ENCODE peak calls at places on chromosomes 4 and X, in nine cellular contexts. One of them, this sample, is unnamed.

GRCh38 chrX:124737771-124738170 is 391.4 kb downstream of the SH2D1A start:
- DNase-seq in uterus: no peak
- DNase-seq in astrocyte: no peak
- DNase-seq in spleen: no peak
- DNase-seq in cardiac muscle cell: peak; percentile 6
- DNase-seq in OCI-LY7: no peak
- DNase-seq in fibroblast of lung: no peak
- DNase-seq in right lobe of liver: no peak
- DNase-seq in adrenal gland: no peak
- DNase-seq in this sample: no peak

GRCh38 chrX:48835524-48836329 is at the start of gene PCSK1N:
- DNase-seq in uterus: no peak
- DNase-seq in astrocyte: no peak
- DNase-seq in spleen: no peak
- DNase-seq in cardiac muscle cell: no peak
- DNase-seq in OCI-LY7: no peak
- DNase-seq in fibroblast of lung: peak; percentile 18
- DNase-seq in right lobe of liver: no peak
- DNase-seq in adrenal gland: no peak
- DNase-seq in this sample: no peak

GRCh38 chr4:55765070-55765469 is 54.5 kb upstream of the EXOC1L start:
- DNase-seq in uterus: no peak
- DNase-seq in astrocyte: no peak
- DNase-seq in spleen: no peak
- DNase-seq in cardiac muscle cell: no peak
- DNase-seq in OCI-LY7: no peak
- DNase-seq in fibroblast of lung: no peak
- DNase-seq in right lobe of liver: no peak
- DNase-seq in adrenal gland: no peak
- DNase-seq in this sample: no peak

GRCh38 chr4:135277116-135277979 is 1075.8 kb upstream of the PABPC4L start:
- DNase-seq in uterus: no peak
- DNase-seq in astrocyte: peak; percentile 92
- DNase-seq in spleen: no peak
- DNase-seq in cardiac muscle cell: no peak
- DNase-seq in OCI-LY7: no peak
- DNase-seq in fibroblast of lung: peak; percentile 94
- DNase-seq in right lobe of liver: no peak
- DNase-seq in adrenal gland: no peak
- DNase-seq in this sample: no peak

GRCh38 chr4:155828628-155829027 is 37.4 kb downstream of the ASIC5 start:
- DNase-seq in uterus: no peak
- DNase-seq in astrocyte: peak; percentile 73
- DNase-seq in spleen: no peak
- DNase-seq in cardiac muscle cell: no peak
- DNase-seq in OCI-LY7: no peak
- DNase-seq in fibroblast of lung: peak; percentile 73
- DNase-seq in right lobe of liver: no peak
- DNase-seq in adrenal gland: no peak
- DNase-seq in this sample: no peak

GRCh38 chr4:159027535-159027934 is 75.3 kb upstream of the RAPGEF2 start:
- DNase-seq in uterus: no peak
- DNase-seq in astrocyte: no peak
- DNase-seq in spleen: no peak
- DNase-seq in cardiac muscle cell: no peak
- DNase-seq in OCI-LY7: no peak
- DNase-seq in fibroblast of lung: peak; percentile 27
- DNase-seq in right lobe of liver: no peak
- DNase-seq in adrenal gland: no peak
- DNase-seq in this sample: no peak

GRCh38 chr4:3205995-3206394 is 43.0 kb upstream of the MSANTD1 start:
- DNase-seq in uterus: no peak
- DNase-seq in astrocyte: no peak
- DNase-seq in spleen: no peak
- DNase-seq in cardiac muscle cell: no peak
- DNase-seq in OCI-LY7: no peak
- DNase-seq in fibroblast of lung: no peak
- DNase-seq in right lobe of liver: peak; percentile 56
- DNase-seq in adrenal gland: no peak
- DNase-seq in this sample: no peak

GRCh38 chrX:96436105-96436504 is 248.5 kb upstream of the DIAPH2 start:
- DNase-seq in uterus: no peak
- DNase-seq in astrocyte: peak; percentile 55
- DNase-seq in spleen: no peak
- DNase-seq in cardiac muscle cell: no peak
- DNase-seq in OCI-LY7: no peak
- DNase-seq in fibroblast of lung: peak; percentile 70
- DNase-seq in right lobe of liver: no peak
- DNase-seq in adrenal gland: no peak
- DNase-seq in this sample: peak; percentile 24

GRCh38 chrX:18424482-18425198 is 768 bp upstream of the CDKL5 start:
- DNase-seq in uterus: peak; percentile 22
- DNase-seq in astrocyte: peak; percentile 31
- DNase-seq in spleen: peak; percentile 83
- DNase-seq in cardiac muscle cell: peak; percentile 53
- DNase-seq in OCI-LY7: peak; percentile 68
- DNase-seq in fibroblast of lung: peak; percentile 46
- DNase-seq in right lobe of liver: peak; percentile 22
- DNase-seq in adrenal gland: peak; percentile 10
- DNase-seq in this sample: no peak

GRCh38 chrX:9940397-9940796 is 26.8 kb upstream of the CLDN34 start:
- DNase-seq in uterus: no peak
- DNase-seq in astrocyte: peak; percentile 93
- DNase-seq in spleen: no peak
- DNase-seq in cardiac muscle cell: no peak
- DNase-seq in OCI-LY7: no peak
- DNase-seq in fibroblast of lung: peak; percentile 94
- DNase-seq in right lobe of liver: no peak
- DNase-seq in adrenal gland: no peak
- DNase-seq in this sample: no peak

GRCh38 chrX:134006484-134007161 is 21.2 kb upstream of the GPC3 start:
- DNase-seq in uterus: no peak
- DNase-seq in astrocyte: no peak
- DNase-seq in spleen: no peak
- DNase-seq in cardiac muscle cell: no peak
- DNase-seq in OCI-LY7: no peak
- DNase-seq in fibroblast of lung: no peak
- DNase-seq in right lobe of liver: no peak
- DNase-seq in adrenal gland: no peak
- DNase-seq in this sample: no peak
- H3K4me1 ChIP-seq in uterus: no peaks in the 10 kb centered on the region
- H3K4me1 ChIP-seq in astrocyte: no peaks in the 10 kb centered on the region
- H3K4me1 ChIP-seq in spleen: no peaks in the 10 kb centered on the region
- H3K4me1 ChIP-seq in cardiac muscle cell: peaks cover 20% of the 10 kb centered on the region
- H3K4me1 ChIP-seq in OCI-LY7: no peaks in the 10 kb centered on the region
- H3K4me1 ChIP-seq in fibroblast of lung: no peaks in the 10 kb centered on the region
- H3K4me1 ChIP-seq in right lobe of liver: no peaks in the 10 kb centered on the region
- H3K4me1 ChIP-seq in adrenal gland: no peaks in the 10 kb centered on the region
- H3K4me1 ChIP-seq in this sample: peaks cover 16% of the 10 kb centered on the region

GRCh38 chr4:99349338-99349737 is 3.2 kb downstream of the ADH1C start:
- DNase-seq in uterus: no peak
- DNase-seq in astrocyte: no peak
- DNase-seq in spleen: no peak
- DNase-seq in cardiac muscle cell: no peak
- DNase-seq in OCI-LY7: no peak
- DNase-seq in fibroblast of lung: no peak
- DNase-seq in right lobe of liver: no peak
- DNase-seq in adrenal gland: no peak
- DNase-seq in this sample: no peak

GRCh38 chr4:99352602-99353580 is at the start of gene ADH1C:
- DNase-seq in uterus: no peak
- DNase-seq in astrocyte: no peak
- DNase-seq in spleen: no peak
- DNase-seq in cardiac muscle cell: no peak
- DNase-seq in OCI-LY7: no peak
- DNase-seq in fibroblast of lung: no peak
- DNase-seq in right lobe of liver: no peak
- DNase-seq in adrenal gland: no peak
- DNase-seq in this sample: no peak

GRCh38 chr4:99356992-99357391 is 4.4 kb upstream of the ADH1C start:
- DNase-seq in uterus: no peak
- DNase-seq in astrocyte: no peak
- DNase-seq in spleen: no peak
- DNase-seq in cardiac muscle cell: no peak
- DNase-seq in OCI-LY7: no peak
- DNase-seq in fibroblast of lung: no peak
- DNase-seq in right lobe of liver: no peak
- DNase-seq in adrenal gland: no peak
- DNase-seq in this sample: no peak

GRCh38 chr4:99351487-99351886 is 1.1 kb downstream of the ADH1C start:
- DNase-seq in uterus: no peak
- DNase-seq in astrocyte: no peak
- DNase-seq in spleen: no peak
- DNase-seq in cardiac muscle cell: no peak
- DNase-seq in OCI-LY7: no peak
- DNase-seq in fibroblast of lung: no peak
- DNase-seq in right lobe of liver: no peak
- DNase-seq in adrenal gland: no peak
- DNase-seq in this sample: no peak
- H3K4me1 ChIP-seq in uterus: no peaks in the 10 kb centered on the region
- H3K4me1 ChIP-seq in astrocyte: no peaks in the 10 kb centered on the region
- H3K4me1 ChIP-seq in spleen: no peaks in the 10 kb centered on the region
- H3K4me1 ChIP-seq in cardiac muscle cell: no peaks in the 10 kb centered on the region
- H3K4me1 ChIP-seq in OCI-LY7: no peaks in the 10 kb centered on the region
- H3K4me1 ChIP-seq in fibroblast of lung: no peaks in the 10 kb centered on the region
- H3K4me1 ChIP-seq in right lobe of liver: no peaks in the 10 kb centered on the region
- H3K4me1 ChIP-seq in adrenal gland: no peaks in the 10 kb centered on the region
- H3K4me1 ChIP-seq in this sample: no peaks in the 10 kb centered on the region

GRCh38 chrX:79263550-79263949 is 103.6 kb downstream of the ITM2A start:
- DNase-seq in uterus: no peak
- DNase-seq in astrocyte: no peak
- DNase-seq in spleen: no peak
- DNase-seq in cardiac muscle cell: no peak
- DNase-seq in OCI-LY7: no peak
- DNase-seq in fibroblast of lung: no peak
- DNase-seq in right lobe of liver: no peak
- DNase-seq in adrenal gland: no peak
- DNase-seq in this sample: no peak
- H3K4me1 ChIP-seq in uterus: no peaks in the 10 kb centered on the region
- H3K4me1 ChIP-seq in astrocyte: no peaks in the 10 kb centered on the region
- H3K4me1 ChIP-seq in spleen: no peaks in the 10 kb centered on the region
- H3K4me1 ChIP-seq in cardiac muscle cell: no peaks in the 10 kb centered on the region
- H3K4me1 ChIP-seq in OCI-LY7: peaks cover 20% of the 10 kb centered on the region
- H3K4me1 ChIP-seq in fibroblast of lung: no peaks in the 10 kb centered on the region
- H3K4me1 ChIP-seq in right lobe of liver: no peaks in the 10 kb centered on the region
- H3K4me1 ChIP-seq in adrenal gland: no peaks in the 10 kb centered on the region
- H3K4me1 ChIP-seq in this sample: no peaks in the 10 kb centered on the region

GRCh38 chr4:82372502-82372873 is 1.3 kb downstream of the HNRNPD start:
- DNase-seq in uterus: no peak
- DNase-seq in astrocyte: peak; percentile 15
- DNase-seq in spleen: peak; percentile 79
- DNase-seq in cardiac muscle cell: peak; percentile 75
- DNase-seq in OCI-LY7: peak; percentile 63
- DNase-seq in fibroblast of lung: no peak
- DNase-seq in right lobe of liver: no peak
- DNase-seq in adrenal gland: peak; percentile 59
- DNase-seq in this sample: peak; percentile 60
- H3K4me1 ChIP-seq in uterus: peaks cover 5% of the 10 kb centered on the region
- H3K4me1 ChIP-seq in astrocyte: peaks cover 14% of the 10 kb centered on the region
- H3K4me1 ChIP-seq in spleen: peaks cover 44% of the 10 kb centered on the region
- H3K4me1 ChIP-seq in cardiac muscle cell: peaks cover 43% of the 10 kb centered on the region
- H3K4me1 ChIP-seq in OCI-LY7: peaks cover 44% of the 10 kb centered on the region
- H3K4me1 ChIP-seq in fibroblast of lung: peaks cover 5% of the 10 kb centered on the region
- H3K4me1 ChIP-seq in right lobe of liver: no peaks in the 10 kb centered on the region
- H3K4me1 ChIP-seq in adrenal gland: peaks cover 62% of the 10 kb centered on the region
- H3K4me1 ChIP-seq in this sample: peaks cover 12% of the 10 kb centered on the region

DNA sequence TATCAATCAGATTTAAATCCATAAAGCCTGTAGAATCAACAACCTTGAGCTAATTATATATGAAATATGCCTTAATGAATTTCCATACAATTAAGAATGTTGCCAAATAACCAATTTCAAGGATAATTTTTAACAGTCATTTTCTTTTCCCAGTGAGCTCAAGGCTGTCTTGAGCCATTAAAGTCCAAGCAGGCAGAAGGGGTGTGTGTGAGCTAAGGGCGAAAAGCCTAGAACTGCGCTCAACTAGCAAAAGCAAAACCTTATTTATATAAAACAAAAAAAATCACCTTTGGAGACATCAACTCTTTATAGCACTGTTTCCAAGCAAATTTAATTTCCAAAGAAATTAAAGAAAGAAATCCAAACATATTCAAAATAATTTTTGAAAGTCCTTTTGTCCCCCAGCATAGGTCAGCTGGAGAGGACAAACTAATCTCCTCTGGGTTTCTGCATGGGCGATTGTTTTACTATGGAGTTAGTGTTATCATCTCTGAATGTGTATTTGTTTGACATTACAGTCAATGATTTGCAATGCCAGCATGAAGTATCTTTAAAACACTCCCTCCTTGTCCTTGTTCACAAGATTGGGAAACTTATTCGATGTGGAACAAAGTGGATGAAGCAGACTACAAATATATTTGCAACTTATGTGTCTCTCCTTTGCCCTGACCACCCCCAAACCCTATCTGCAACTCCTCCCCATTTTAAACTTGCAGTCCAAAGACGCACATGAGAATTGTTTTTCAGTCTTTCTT is 1.3 kb upstream of the PITX2 start:
- DNase-seq in uterus: no peak
- DNase-seq in astrocyte: no peak
- DNase-seq in spleen: no peak
- DNase-seq in cardiac muscle cell: no peak
- DNase-seq in OCI-LY7: no peak
- DNase-seq in fibroblast of lung: no peak
- DNase-seq in right lobe of liver: no peak
- DNase-seq in adrenal gland: no peak
- DNase-seq in this sample: no peak
- H3K4me1 ChIP-seq in uterus: peaks cover 11% of the 10 kb centered on the region
- H3K4me1 ChIP-seq in astrocyte: peaks cover 14% of the 10 kb centered on the region
- H3K4me1 ChIP-seq in spleen: peaks cover 20% of the 10 kb centered on the region
- H3K4me1 ChIP-seq in cardiac muscle cell: peaks cover 9% of the 10 kb centered on the region
- H3K4me1 ChIP-seq in OCI-LY7: no peaks in the 10 kb centered on the region
- H3K4me1 ChIP-seq in fibroblast of lung: no peaks in the 10 kb centered on the region
- H3K4me1 ChIP-seq in right lobe of liver: no peaks in the 10 kb centered on the region
- H3K4me1 ChIP-seq in adrenal gland: peaks cover 21% of the 10 kb centered on the region
- H3K4me1 ChIP-seq in this sample: peaks cover 9% of the 10 kb centered on the region

GRCh38 chrX:118530537-118530936 is 34.9 kb downstream of the DOCK11 start:
- DNase-seq in uterus: no peak
- DNase-seq in astrocyte: peak; percentile 21
- DNase-seq in spleen: no peak
- DNase-seq in cardiac muscle cell: no peak
- DNase-seq in OCI-LY7: no peak
- DNase-seq in fibroblast of lung: peak; percentile 42
- DNase-seq in right lobe of liver: no peak
- DNase-seq in adrenal gland: no peak
- DNase-seq in this sample: no peak
- H3K4me1 ChIP-seq in uterus: no peaks in the 10 kb centered on the region
- H3K4me1 ChIP-seq in astrocyte: no peaks in the 10 kb centered on the region
- H3K4me1 ChIP-seq in spleen: no peaks in the 10 kb centered on the region
- H3K4me1 ChIP-seq in cardiac muscle cell: peaks cover 16% of the 10 kb centered on the region
- H3K4me1 ChIP-seq in OCI-LY7: peaks cover 23% of the 10 kb centered on the region
- H3K4me1 ChIP-seq in fibroblast of lung: peaks cover 7% of the 10 kb centered on the region
- H3K4me1 ChIP-seq in right lobe of liver: no peaks in the 10 kb centered on the region
- H3K4me1 ChIP-seq in adrenal gland: no peaks in the 10 kb centered on the region
- H3K4me1 ChIP-seq in this sample: peaks cover 22% of the 10 kb centered on the region

This sample was measured in SJSA1.